ENCODE peak calls at places on chromosomes 3 and 15, in four cellular contexts. M is HCT116, C is OCI-LY7, B is HepG2. X is an unnamed sample.

GRCh38 chr3:171416061-171416460 is 44.1 kb downstream of the TNIK start:
- DNase-seq in M (no peak), C (no peak), B (no peak), X (no peak)

GRCh38 chr15:83516935-83517334 is 69.8 kb downstream of the SH3GL3 start:
- DNase-seq in M (no peak), C (no peak), B (no peak), X (no peak)

GRCh38 chr15:87547470-87548181 is 708.9 kb downstream of the NTRK3 start:
- DNase-seq in M (no peak), C (no peak), B (no peak), X (no peak)

GRCh38 chr15:48803877-48804276 is 7.0 kb downstream of the CEP152 start:
- DNase-seq in M (no peak), C (no peak), B (no peak), X (no peak)

GRCh38 chr3:43707998-43708397 is 17.3 kb downstream of the ABHD5 start:
- DNase-seq in M (peak), C (no peak), B (peak), X (no peak)

GRCh38 chr3:123027292-123028232 is at the start of gene SEMA5B:
- DNase-seq in M (no peak), C (no peak), B (no peak), X (peak)

GRCh38 chr15:27463699-27464098 is 492.7 kb downstream of the GABRG3 start:
- DNase-seq in M (no peak), C (no peak), B (no peak), X (no peak)

GRCh38 chr3:42979044-42979962 is at the start of gene GASK1A:
- DNase-seq in M (no peak), C (no peak), B (no peak), X (peak)

GRCh38 chr3:157081681-157082210 is 78.2 kb downstream of the CCNL1 start:
- DNase-seq in M (peak), C (peak), B (peak), X (peak)

GRCh38 chr15:86403221-86403620 is 323.6 kb downstream of the AGBL1 start:
- DNase-seq in M (no peak), C (no peak), B (no peak), X (no peak)

GRCh38 chr15:37813306-37813705 is 121.1 kb upstream of the TMCO5A start:
- DNase-seq in M (no peak), C (no peak), B (no peak), X (no peak)

GRCh38 chr15:65312400-65312916 is 8.0 kb downstream of the RNU5B-1 start:
- DNase-seq in M (no peak), C (no peak), B (peak), X (no peak)

GRCh38 chr3:102441832-102442231 is 7.0 kb downstream of the ZPLD1 start:
- DNase-seq in M (no peak), C (no peak), B (no peak), X (no peak)

GRCh38 chr15:82021992-82022391 is 23.8 kb downstream of the MEX3B start:
- DNase-seq in M (no peak), C (no peak), B (no peak), X (peak)

GRCh38 chr15:47784820-47785219 is 67.5 kb downstream of the SEMA6D start:
- DNase-seq in M (no peak), C (no peak), B (no peak), X (no peak)

GRCh38 chr3:37626722-37627565 is 234.7 kb upstream of the CTDSPL start:
- DNase-seq in M (no peak), C (no peak), B (no peak), X (no peak)

GRCh38 chr3:120555661-120556509 is 40.3 kb upstream of the NDUFB4 start:
- DNase-seq in M (no peak), C (no peak), B (no peak), X (no peak)

GRCh38 chr3:71089271-71089670 is 494.3 kb downstream of the FOXP1 start:
- DNase-seq in M (no peak), C (no peak), B (no peak), X (no peak)

GRCh38 chr3:71088742-71089141 is 494.8 kb downstream of the FOXP1 start:
- DNase-seq in M (no peak), C (no peak), B (no peak), X (no peak)

GRCh38 chr3:71090207-71090606 is 493.3 kb downstream of the FOXP1 start:
- DNase-seq in M (no peak), C (peak), B (no peak), X (no peak)

GRCh38 chr3:71087109-71088018 is 496.2 kb downstream of the FOXP1 start:
- DNase-seq in M (no peak), C (peak), B (peak), X (no peak)

GRCh38 chr3:71088019-71088711 is 495.4 kb downstream of the FOXP1 start:
- DNase-seq in M (no peak), C (no peak), B (peak), X (no peak)
- H3K27ac ChIP-seq in M (no peak), C (no peak), B (peak), X (peak)

DNA sequence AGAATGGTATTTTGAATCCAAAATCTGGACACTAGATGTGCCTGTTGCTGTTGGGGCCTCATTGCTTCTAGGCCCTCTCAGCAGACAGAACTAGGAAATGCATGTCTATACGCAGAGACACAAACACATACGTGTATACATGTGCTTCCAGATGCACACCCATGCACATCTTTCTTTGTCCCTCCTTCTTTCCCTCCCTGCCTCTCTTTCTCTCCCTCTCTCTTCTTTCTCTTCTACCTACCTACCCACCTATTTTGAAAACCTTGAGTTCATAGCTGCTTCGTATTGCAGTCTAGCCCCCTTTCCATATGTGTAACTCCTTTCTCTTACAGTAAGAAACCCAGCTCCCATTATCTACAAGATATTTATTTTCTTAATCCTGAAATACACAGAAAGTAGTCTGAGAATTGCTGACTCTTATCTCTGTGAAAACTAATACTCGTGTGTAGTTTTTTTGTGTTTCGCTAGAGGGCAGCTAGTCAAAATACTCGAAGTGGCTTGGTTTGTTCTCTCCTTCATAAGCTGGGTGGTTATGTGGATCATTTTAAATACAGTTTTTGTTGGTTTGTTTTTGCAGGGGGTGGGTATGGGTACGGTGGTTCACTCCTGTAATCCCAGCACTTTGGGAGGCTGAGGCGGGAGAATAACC is 18.5 kb downstream of the RPL32 start:
- DNase-seq in M (peak), C (peak), B (peak), X (peak)
- TF ChIP-seq CTCF in M (peak), C (peak), B (peak), X (peak)

DNA sequence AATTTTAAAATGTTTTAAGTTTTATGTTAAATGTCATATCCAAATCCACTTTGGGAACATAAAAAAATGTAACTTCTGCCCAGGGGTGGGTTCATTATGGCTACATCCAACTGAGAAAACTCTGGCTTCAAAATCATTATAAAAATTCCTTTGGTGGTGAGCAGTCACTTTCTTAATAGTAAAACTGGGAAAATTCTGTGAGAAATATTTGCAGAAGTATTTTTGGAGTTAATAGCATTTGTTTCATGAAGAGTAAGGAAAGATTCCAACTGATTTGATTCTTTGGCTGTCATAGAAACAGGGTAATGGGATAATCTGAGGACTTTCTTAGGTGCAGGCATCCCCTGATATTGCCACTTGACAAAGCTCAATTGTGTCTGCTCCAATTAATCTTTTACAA is 38.8 kb downstream of the CPA3 start:
- DNase-seq in M (no peak), C (no peak), B (no peak), X (no peak)
- H2AFZ ChIP-seq in M (no peak), C (no peak), B (no peak), X (no peak)

GRCh38 chr3:32821686-32822296 is 4.0 kb downstream of the TRIM71 start:
- DNase-seq in M (no peak), C (no peak), B (no peak), X (peak)
- H3K27ac ChIP-seq in M (no peak), C (no peak), B (peak), X (peak)

GRCh38 chr15:79185199-79185598 is 94.6 kb upstream of the RASGRF1 start:
- DNase-seq in M (peak), C (peak), B (no peak), X (no peak)
- TF ChIP-seq CTCF in M (peak), C (peak), B (peak), X (peak)

GRCh38 chr15:90883971-90884718 is at the start of gene FES:
- DNase-seq in M (no peak), C (no peak), B (no peak), X (peak)

GRCh38 chr15:90883526-90883931 is 775 bp upstream of the FES start:
- DNase-seq in M (no peak), C (no peak), B (no peak), X (no peak)

GRCh38 chr15:90886291-90886614 is 1.9 kb downstream of the FES start:
- DNase-seq in M (no peak), C (no peak), B (no peak), X (no peak)

GRCh38 chr15:90885432-90886290 is 1.4 kb downstream of the FES start:
- DNase-seq in M (no peak), C (peak), B (no peak), X (peak)

GRCh38 chr15:90884719-90885431 is 571 bp downstream of the FES start:
- DNase-seq in M (no peak), C (no peak), B (no peak), X (no peak)
- H2AFZ ChIP-seq in M (no peak), C (no peak), B (no peak), X (peak)

X was measured in hepatocyte.